ENCODE peak calls at places on chromosomes 2 and 18, in six cellular contexts. One of them, this sample, is unnamed.
A peak's percentile ranks its signal among the peaks of the same experiment; 100 is the strongest.

GRCh38 chr2:121480826-121481225 is 49.9 kb upstream of the RNU4ATAC start:
- DNase-seq in lower lobe of right lung: no peak
- DNase-seq in NCI-H1092 treated with DMSO at 0.1 percent for 48 hours: peak; percentile 17
- DNase-seq in cardiac muscle cell: peak; percentile 99
- DNase-seq in stimulated activated naive CD4-positive, alpha-beta T cell treated with Interleukin-2 at 50 U/mL for 16 hours: no peak
- DNase-seq in GM04504: no peak
- DNase-seq in this sample: no peak

GRCh38 chr2:235813398-235813797 is 319.6 kb downstream of the AGAP1 start:
- DNase-seq in cardiac muscle cell: no peak
- DNase-seq in stimulated activated naive CD4-positive, alpha-beta T cell treated with Interleukin-2 at 50 U/mL for 16 hours: no peak
- DNase-seq in lower lobe of right lung: no peak
- DNase-seq in GM04504: no peak
- DNase-seq in NCI-H1092 treated with DMSO at 0.1 percent for 48 hours: no peak
- DNase-seq in this sample: no peak

GRCh38 chr2:189876271-189876670 is 92.0 kb downstream of the PMS1 start:
- DNase-seq in lower lobe of right lung: no peak
- DNase-seq in cardiac muscle cell: no peak
- DNase-seq in stimulated activated naive CD4-positive, alpha-beta T cell treated with Interleukin-2 at 50 U/mL for 16 hours: no peak
- DNase-seq in GM04504: no peak
- DNase-seq in NCI-H1092 treated with DMSO at 0.1 percent for 48 hours: no peak
- DNase-seq in this sample: no peak

GRCh38 chr2:10385933-10386773 is 62.0 kb downstream of the ODC1 start:
- DNase-seq in GM04504: no peak
- DNase-seq in stimulated activated naive CD4-positive, alpha-beta T cell treated with Interleukin-2 at 50 U/mL for 16 hours: no peak
- DNase-seq in NCI-H1092 treated with DMSO at 0.1 percent for 48 hours: no peak
- DNase-seq in cardiac muscle cell: peak; percentile 34
- DNase-seq in lower lobe of right lung: no peak
- DNase-seq in this sample: no peak

GRCh38 chr2:240479561-240479960 is 44.1 kb downstream of the GPC1 start:
- DNase-seq in cardiac muscle cell: no peak
- DNase-seq in NCI-H1092 treated with DMSO at 0.1 percent for 48 hours: no peak
- DNase-seq in lower lobe of right lung: peak; percentile 30
- DNase-seq in GM04504: no peak
- DNase-seq in stimulated activated naive CD4-positive, alpha-beta T cell treated with Interleukin-2 at 50 U/mL for 16 hours: no peak
- DNase-seq in this sample: peak; percentile 10

GRCh38 chr2:167335627-167336026 is 447.3 kb downstream of the XIRP2 start:
- DNase-seq in stimulated activated naive CD4-positive, alpha-beta T cell treated with Interleukin-2 at 50 U/mL for 16 hours: no peak
- DNase-seq in lower lobe of right lung: no peak
- DNase-seq in NCI-H1092 treated with DMSO at 0.1 percent for 48 hours: no peak
- DNase-seq in cardiac muscle cell: peak; percentile 6
- DNase-seq in GM04504: no peak
- DNase-seq in this sample: no peak

GRCh38 chr2:173962036-173962435 is 3.1 kb downstream of the SP3 start:
- DNase-seq in lower lobe of right lung: no peak
- DNase-seq in NCI-H1092 treated with DMSO at 0.1 percent for 48 hours: no peak
- DNase-seq in stimulated activated naive CD4-positive, alpha-beta T cell treated with Interleukin-2 at 50 U/mL for 16 hours: no peak
- DNase-seq in cardiac muscle cell: no peak
- DNase-seq in GM04504: no peak
- DNase-seq in this sample: no peak

GRCh38 chr18:7754258-7754657 is 187.1 kb downstream of the PTPRM start:
- DNase-seq in stimulated activated naive CD4-positive, alpha-beta T cell treated with Interleukin-2 at 50 U/mL for 16 hours: no peak
- DNase-seq in lower lobe of right lung: no peak
- DNase-seq in GM04504: no peak
- DNase-seq in NCI-H1092 treated with DMSO at 0.1 percent for 48 hours: no peak
- DNase-seq in cardiac muscle cell: no peak
- DNase-seq in this sample: no peak

GRCh38 chr2:69945900-69946299 is 15.5 kb downstream of the ASPRV1 start:
- DNase-seq in lower lobe of right lung: no peak
- DNase-seq in cardiac muscle cell: no peak
- DNase-seq in stimulated activated naive CD4-positive, alpha-beta T cell treated with Interleukin-2 at 50 U/mL for 16 hours: no peak
- DNase-seq in GM04504: no peak
- DNase-seq in NCI-H1092 treated with DMSO at 0.1 percent for 48 hours: no peak
- DNase-seq in this sample: no peak

GRCh38 chr2:127043367-127044164 is 63.4 kb downstream of the BIN1 start:
- DNase-seq in lower lobe of right lung: no peak
- DNase-seq in cardiac muscle cell: no peak
- DNase-seq in GM04504: no peak
- DNase-seq in stimulated activated naive CD4-positive, alpha-beta T cell treated with Interleukin-2 at 50 U/mL for 16 hours: no peak
- DNase-seq in NCI-H1092 treated with DMSO at 0.1 percent for 48 hours: no peak
- DNase-seq in this sample: no peak

GRCh38 chr2:64751286-64752260 is 97.9 kb upstream of the SERTAD2 start:
- DNase-seq in cardiac muscle cell: peak; percentile 63
- DNase-seq in stimulated activated naive CD4-positive, alpha-beta T cell treated with Interleukin-2 at 50 U/mL for 16 hours: peak; percentile 45
- DNase-seq in GM04504: peak; percentile 99
- DNase-seq in lower lobe of right lung: peak; percentile 68
- DNase-seq in NCI-H1092 treated with DMSO at 0.1 percent for 48 hours: peak; percentile 99
- DNase-seq in this sample: peak; percentile 100

GRCh38 chr18:55236150-55236931 is 277.1 kb upstream of the CCDC68 start:
- DNase-seq in GM04504: no peak
- DNase-seq in stimulated activated naive CD4-positive, alpha-beta T cell treated with Interleukin-2 at 50 U/mL for 16 hours: no peak
- DNase-seq in NCI-H1092 treated with DMSO at 0.1 percent for 48 hours: no peak
- DNase-seq in cardiac muscle cell: peak; percentile 82
- DNase-seq in lower lobe of right lung: no peak
- DNase-seq in this sample: peak; percentile 46

GRCh38 chr2:177572236-177572671 is 179.7 kb downstream of the AGPS start:
- DNase-seq in stimulated activated naive CD4-positive, alpha-beta T cell treated with Interleukin-2 at 50 U/mL for 16 hours: no peak
- DNase-seq in GM04504: no peak
- DNase-seq in lower lobe of right lung: no peak
- DNase-seq in NCI-H1092 treated with DMSO at 0.1 percent for 48 hours: peak; percentile 22
- DNase-seq in cardiac muscle cell: peak; percentile 18
- DNase-seq in this sample: no peak

GRCh38 chr2:100173907-100174525 is 31.6 kb upstream of the AFF3 start:
- DNase-seq in lower lobe of right lung: no peak
- DNase-seq in GM04504: peak; percentile 3
- DNase-seq in cardiac muscle cell: no peak
- DNase-seq in stimulated activated naive CD4-positive, alpha-beta T cell treated with Interleukin-2 at 50 U/mL for 16 hours: no peak
- DNase-seq in NCI-H1092 treated with DMSO at 0.1 percent for 48 hours: no peak
- DNase-seq in this sample: no peak

GRCh38 chr2:197145471-197146056 is 165.0 kb downstream of the ANKRD44 start:
- DNase-seq in lower lobe of right lung: no peak
- DNase-seq in cardiac muscle cell: no peak
- DNase-seq in stimulated activated naive CD4-positive, alpha-beta T cell treated with Interleukin-2 at 50 U/mL for 16 hours: no peak
- DNase-seq in NCI-H1092 treated with DMSO at 0.1 percent for 48 hours: no peak
- DNase-seq in GM04504: no peak
- DNase-seq in this sample: no peak

GRCh38 chr2:98242006-98242405 is 104.2 kb upstream of the CNGA3 start:
- DNase-seq in lower lobe of right lung: no peak
- DNase-seq in NCI-H1092 treated with DMSO at 0.1 percent for 48 hours: no peak
- DNase-seq in stimulated activated naive CD4-positive, alpha-beta T cell treated with Interleukin-2 at 50 U/mL for 16 hours: no peak
- DNase-seq in cardiac muscle cell: no peak
- DNase-seq in GM04504: no peak
- DNase-seq in this sample: no peak

GRCh38 chr18:45321520-45321919 is 293.8 kb upstream of the SLC14A2 start:
- DNase-seq in lower lobe of right lung: no peak
- DNase-seq in stimulated activated naive CD4-positive, alpha-beta T cell treated with Interleukin-2 at 50 U/mL for 16 hours: no peak
- DNase-seq in NCI-H1092 treated with DMSO at 0.1 percent for 48 hours: no peak
- DNase-seq in GM04504: no peak
- DNase-seq in cardiac muscle cell: no peak
- DNase-seq in this sample: peak; percentile 30

GRCh38 chr2:234690569-234691225 is 193.8 kb upstream of the ARL4C start:
- DNase-seq in NCI-H1092 treated with DMSO at 0.1 percent for 48 hours: peak; percentile 97
- DNase-seq in stimulated activated naive CD4-positive, alpha-beta T cell treated with Interleukin-2 at 50 U/mL for 16 hours: no peak
- DNase-seq in cardiac muscle cell: no peak
- DNase-seq in GM04504: peak; percentile 32
- DNase-seq in lower lobe of right lung: no peak
- DNase-seq in this sample: no peak